ENCODE peak calls at places on chromosomes 6 and 20, in nine cellular contexts. A, Y, N, T, W, F, D, G and X are unnamed samples.

GRCh38 chr6:41519305-41519747 is 26.9 kb upstream of the FOXP4 start:
- DNase-seq in A (no peak), Y (no peak), N (no peak), T (no peak), W (peak; percentile 85), F (no peak), D (no peak), G (no peak), X (peak; percentile 41)

GRCh38 chr20:51050636-51051035 is 27.7 kb upstream of the KCNG1 start:
- DNase-seq in A (no peak), Y (no peak), N (no peak), T (no peak), W (no peak), F (no peak), D (no peak), G (no peak), X (no peak)

GRCh38 chr6:4804095-4804494 is 27.9 kb downstream of the CDYL start:
- DNase-seq in A (no peak), Y (peak; percentile 77), N (peak; percentile 53), T (no peak), W (no peak), F (no peak), D (no peak), G (peak; percentile 92), X (no peak)

GRCh38 chr6:25360611-25361010 is 81.4 kb downstream of the CARMIL1 start:
- DNase-seq in A (no peak), Y (peak; percentile 45), N (peak; percentile 93), T (no peak), W (no peak), F (no peak), D (no peak), G (peak; percentile 56), X (no peak)

GRCh38 chr6:44339763-44340625 is 2.5 kb upstream of the SPATS1 start:
- DNase-seq in A (no peak), Y (peak; percentile 67), N (peak; percentile 5), T (peak; percentile 31), W (no peak), F (no peak), D (no peak), G (peak; percentile 91), X (no peak)

GRCh38 chr6:24188571-24188970 is 62.6 kb downstream of the NRSN1 start:
- DNase-seq in A (no peak), Y (no peak), N (no peak), T (no peak), W (no peak), F (no peak), D (no peak), G (no peak), X (no peak)

GRCh38 chr6:17091122-17091521 is 10.7 kb upstream of the STMND1 start:
- DNase-seq in A (no peak), Y (peak; percentile 32), N (no peak), T (no peak), W (no peak), F (no peak), D (no peak), G (no peak), X (no peak)

GRCh38 chr6:56637640-56638039 is 5.0 kb downstream of the DST start:
- DNase-seq in A (no peak), Y (peak; percentile 80), N (peak; percentile 82), T (no peak), W (peak; percentile 59), F (no peak), D (peak; percentile 9), G (peak; percentile 46), X (no peak)

GRCh38 chr6:4820704-4821276 is 44.6 kb downstream of the CDYL start:
- DNase-seq in A (no peak), Y (peak; percentile 69), N (peak; percentile 89), T (no peak), W (no peak), F (no peak), D (no peak), G (no peak), X (no peak)

GRCh38 chr6:151445482-151445881 is 6.4 kb downstream of the RMND1 start:
- DNase-seq in A (no peak), Y (peak; percentile 95), N (peak; percentile 83), T (no peak), W (no peak), F (no peak), D (no peak), G (no peak), X (no peak)

GRCh38 chr6:167733740-167734661 is 92.7 kb upstream of the AFDN start:
- DNase-seq in A (no peak), Y (no peak), N (peak; percentile 10), T (no peak), W (no peak), F (no peak), D (no peak), G (no peak), X (peak; percentile 61)

GRCh38 chr6:167325766-167326165 is 880 bp downstream of the TTLL2 start:
- DNase-seq in A (no peak), Y (no peak), N (no peak), T (no peak), W (no peak), F (no peak), D (no peak), G (no peak), X (no peak)

GRCh38 chr20:15297059-15297875 is 959.9 kb upstream of the FLRT3 start:
- DNase-seq in A (no peak), Y (no peak), N (no peak), T (peak; percentile 27), W (no peak), F (no peak), D (no peak), G (peak; percentile 64), X (no peak)

GRCh38 chr6:62328607-62329006 is 42.6 kb upstream of the KHDRBS2 start:
- DNase-seq in A (no peak), Y (no peak), N (no peak), T (no peak), W (no peak), F (no peak), D (no peak), G (no peak), X (no peak)

GRCh38 chr6:75934643-75935472 is 137.6 kb downstream of the IMPG1 start:
- DNase-seq in A (no peak), Y (peak; percentile 79), N (peak; percentile 78), T (peak; percentile 54), W (peak; percentile 68), F (no peak), D (peak; percentile 65), G (peak; percentile 57), X (no peak)

GRCh38 chr6:134911532-134911931 is 38.4 kb downstream of the ALDH8A1 start:
- DNase-seq in A (no peak), Y (peak; percentile 88), N (peak; percentile 71), T (no peak), W (no peak), F (no peak), D (no peak), G (peak; percentile 96), X (no peak)

DNA sequence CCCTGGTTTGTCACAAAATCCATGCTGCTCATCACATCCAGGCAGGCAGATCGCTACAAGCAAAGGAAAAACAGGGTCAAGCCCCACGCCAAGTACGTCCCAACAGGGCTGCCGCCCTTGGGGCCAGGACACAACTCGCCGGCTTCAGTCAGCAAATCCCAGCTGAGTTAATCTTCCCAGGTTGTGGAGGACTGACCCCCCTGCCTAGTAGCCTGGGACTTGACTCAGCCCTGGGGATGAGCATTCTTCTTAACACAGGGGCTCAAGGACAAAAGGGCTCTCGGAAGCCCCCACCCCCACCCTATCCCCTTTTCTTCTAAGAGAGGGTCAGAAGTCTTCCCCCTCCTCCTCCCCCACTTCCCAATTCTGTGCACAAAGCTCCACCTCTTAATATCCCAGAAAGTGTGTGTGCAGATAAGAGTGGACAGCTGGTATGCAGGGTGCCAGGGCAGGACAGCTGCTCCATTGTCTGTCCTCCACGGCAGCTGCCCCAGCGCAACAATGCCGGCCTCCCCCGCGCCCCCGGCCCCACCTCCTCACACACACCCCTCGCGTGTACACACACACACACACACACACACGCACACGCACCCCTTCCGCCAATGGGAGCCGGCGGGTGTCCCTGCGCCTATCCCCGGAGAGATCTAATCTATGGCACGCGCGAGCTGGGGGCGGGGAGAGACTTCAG is 4.5 kb downstream of the DLL1 start:
- DNase-seq in A (no peak), Y (no peak), N (no peak), T (peak; percentile 54), W (no peak), F (peak; percentile 69), D (peak; percentile 42), G (no peak), X (peak; percentile 75)
- H3K4me3 ChIP-seq in A (no peak overlapping the region), Y (no peak overlapping the region), N (no peak overlapping the region), T (no peak overlapping the region), W (no peak overlapping the region), F (no peak overlapping the region), D (no peak overlapping the region), G (no peak overlapping the region), X (no peak overlapping the region)

GRCh38 chr6:52570291-52570700 is 6.6 kb downstream of the TRAM2 start:
- DNase-seq in A (no peak), Y (no peak), N (peak; percentile 93), T (no peak), W (no peak), F (no peak), D (no peak), G (peak; percentile 10), X (no peak)
- H3K4me3 ChIP-seq in A (peak overlapping the region; percentile 39), Y (no peak overlapping the region), N (peak overlapping the region; percentile 25), T (no peak overlapping the region), W (no peak overlapping the region), F (no peak overlapping the region), D (no peak overlapping the region), G (no peak overlapping the region), X (no peak overlapping the region)

DNA sequence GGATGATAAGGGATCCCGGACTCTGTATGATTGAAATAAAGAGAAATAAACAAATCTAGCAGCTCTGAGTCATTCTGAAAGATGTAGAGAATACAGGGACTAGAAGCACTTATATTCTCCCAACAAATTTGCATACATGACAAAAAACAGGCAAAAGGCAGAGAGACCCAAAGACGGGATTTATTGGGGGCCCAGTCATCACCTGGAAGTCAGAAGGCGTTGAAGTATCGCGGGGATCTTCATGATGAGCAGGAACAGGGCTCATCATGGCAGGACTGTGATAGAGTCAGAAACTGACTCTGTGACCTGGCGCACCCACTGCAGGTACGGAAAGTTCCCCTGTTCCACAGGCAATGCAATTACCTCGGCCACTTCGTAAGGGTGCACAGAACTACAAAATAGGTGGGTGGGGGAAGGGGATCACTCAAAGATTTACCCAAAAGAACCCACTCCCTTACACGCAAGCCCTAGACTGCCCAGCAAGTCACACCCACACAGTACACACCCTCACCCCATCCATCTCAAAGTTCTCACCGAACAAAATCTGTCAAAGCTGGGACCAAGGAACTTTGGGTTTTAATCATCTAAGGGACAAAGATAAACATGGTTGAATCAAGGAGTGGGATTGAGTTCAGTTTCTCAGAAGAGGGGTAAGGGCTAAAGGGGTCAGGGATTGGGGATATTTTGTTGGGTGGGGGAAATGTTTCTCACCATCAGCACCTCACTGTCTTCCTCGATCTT is 1.4 kb downstream of the CUTA start:
- DNase-seq in A (no peak), Y (peak; percentile 55), N (no peak), T (no peak), W (no peak), F (no peak), D (no peak), G (no peak), X (no peak)
- H3K4me3 ChIP-seq in A (peak overlapping the region; percentile 82), Y (peak overlapping the region; percentile 63), N (peak overlapping the region; percentile 90), T (no peak overlapping the region), W (peak overlapping the region; percentile 58), F (peak overlapping the region; percentile 73), D (peak overlapping the region; percentile 84), G (peak overlapping the region; percentile 56), X (no peak overlapping the region)

DNA sequence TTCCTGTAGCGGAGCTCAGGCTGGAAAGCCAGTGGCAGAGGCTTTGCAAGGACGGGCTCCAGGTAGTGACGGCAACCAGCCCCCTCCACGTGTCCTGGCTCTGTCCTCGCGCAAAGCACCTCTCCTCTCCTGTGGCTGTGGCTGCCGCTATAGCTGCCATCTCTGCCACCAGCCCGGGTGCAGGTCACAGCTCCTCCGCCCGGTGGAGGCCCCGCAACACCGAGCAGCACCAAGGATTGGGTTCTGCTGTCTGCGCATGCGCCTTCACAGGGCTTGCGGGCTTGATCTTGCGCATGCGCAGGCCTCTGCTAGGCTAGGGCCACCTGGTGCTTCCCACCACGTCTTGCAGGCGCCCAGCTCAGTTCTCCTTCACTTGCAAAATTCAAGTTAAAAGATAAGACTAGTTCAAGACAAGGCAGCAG is 625.4 kb downstream of the QKI start:
- DNase-seq in A (no peak), Y (no peak), N (peak; percentile 61), T (peak; percentile 70), W (no peak), F (peak; percentile 82), D (peak; percentile 97), G (peak; percentile 9), X (peak; percentile 85)
- H3K4me3 ChIP-seq in A (peak overlapping the region; percentile 37), Y (no peak overlapping the region), N (peak overlapping the region; percentile 51), T (no peak overlapping the region), W (no peak overlapping the region), F (peak overlapping the region; percentile 44), D (peak overlapping the region; percentile 21), G (no peak overlapping the region), X (no peak overlapping the region)